ENCODE peak calls at places on chromosome 3, in six cellular contexts. Z is fibroblast of the aortic adventitia, I is mesothelial cell of epicardium, M is Panc1, F is AG04450, R is WTC11. T is an unnamed sample.

GRCh38 chr3:169289303-169289702 is 374.2 kb downstream of the MECOM start:
- DNase-seq in Z (no peak), I (no peak), M (no peak), F (no peak), R (no peak), T (no peak)

GRCh38 chr3:43885908-43886618 is 195.3 kb downstream of the ABHD5 start:
- DNase-seq in Z (no peak), I (no peak), M (no peak), F (no peak), R (no peak), T (no peak)

GRCh38 chr3:190120161-190121060 is at the start of gene P3H2:
- DNase-seq in Z (peak; percentile 84), I (peak; percentile 84), M (no peak), F (peak; percentile 78), R (peak; percentile 84), T (peak; percentile 91)

GRCh38 chr3:107421170-107421792 is 44.0 kb downstream of the CCDC54 start:
- DNase-seq in Z (peak; percentile 78), I (no peak), M (peak; percentile 54), F (no peak), R (no peak), T (no peak)

GRCh38 chr3:23648326-23648964 is 157.3 kb upstream of the UBE2E1 start:
- DNase-seq in Z (peak; percentile 68), I (no peak), M (no peak), F (no peak), R (no peak), T (no peak)

GRCh38 chr3:50658416-50658815 is 16.3 kb upstream of the DOCK3 start:
- DNase-seq in Z (no peak), I (no peak), M (no peak), F (no peak), R (no peak), T (no peak)

GRCh38 chr3:138336454-138336853 is 6.8 kb upstream of the NME9 start:
- DNase-seq in Z (no peak), I (no peak), M (no peak), F (no peak), R (no peak), T (peak; percentile 37)

GRCh38 chr3:69212411-69213160 is 90.2 kb upstream of the LMOD3 start:
- DNase-seq in Z (peak; percentile 41), I (no peak), M (peak; percentile 25), F (no peak), R (no peak), T (no peak)

GRCh38 chr3:97125902-97126499 is 311.6 kb downstream of the EPHA6 start:
- DNase-seq in Z (no peak), I (no peak), M (no peak), F (no peak), R (no peak), T (no peak)

GRCh38 chr3:14494279-14494972 is 45.7 kb downstream of the GRIP2 start:
- DNase-seq in Z (no peak), I (no peak), M (no peak), F (no peak), R (no peak), T (no peak)

GRCh38 chr3:14494973-14495300 is 45.2 kb downstream of the GRIP2 start:
- DNase-seq in Z (no peak), I (no peak), M (no peak), F (no peak), R (no peak), T (no peak)

GRCh38 chr3:14496351-14496750 is 43.8 kb downstream of the GRIP2 start:
- DNase-seq in Z (no peak), I (no peak), M (no peak), F (no peak), R (no peak), T (no peak)

GRCh38 chr3:14492948-14493881 is 46.9 kb downstream of the GRIP2 start:
- DNase-seq in Z (no peak), I (no peak), M (no peak), F (no peak), R (no peak), T (no peak)

DNA sequence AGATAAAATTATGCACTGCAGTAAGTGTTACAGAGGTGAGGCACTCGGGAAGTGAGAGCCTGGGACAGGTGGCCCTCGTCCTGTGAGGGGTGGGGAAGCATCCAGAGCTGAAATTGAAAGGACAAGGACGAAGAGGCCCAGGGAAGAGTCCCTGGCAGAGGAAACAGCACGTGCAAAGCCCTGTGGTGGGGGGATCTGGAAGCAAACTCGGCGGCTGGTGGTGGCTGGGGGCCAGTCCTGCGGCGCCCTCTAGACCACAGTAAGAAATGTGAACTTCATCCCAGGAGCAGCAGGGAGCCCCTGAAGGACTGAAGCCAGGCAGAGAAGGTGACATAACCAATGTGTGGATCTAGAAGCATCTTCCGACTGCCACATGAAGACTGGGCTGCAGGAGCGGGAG is 42.8 kb downstream of the GRIP2 start:
- DNase-seq in Z (no peak), I (no peak), M (no peak), F (no peak), R (peak; percentile 49), T (no peak)
- TF ChIP-seq CTCF in Z (no peak), I (no peak), M (no peak), F (no peak), R (no peak), T (no peak)

DNA sequence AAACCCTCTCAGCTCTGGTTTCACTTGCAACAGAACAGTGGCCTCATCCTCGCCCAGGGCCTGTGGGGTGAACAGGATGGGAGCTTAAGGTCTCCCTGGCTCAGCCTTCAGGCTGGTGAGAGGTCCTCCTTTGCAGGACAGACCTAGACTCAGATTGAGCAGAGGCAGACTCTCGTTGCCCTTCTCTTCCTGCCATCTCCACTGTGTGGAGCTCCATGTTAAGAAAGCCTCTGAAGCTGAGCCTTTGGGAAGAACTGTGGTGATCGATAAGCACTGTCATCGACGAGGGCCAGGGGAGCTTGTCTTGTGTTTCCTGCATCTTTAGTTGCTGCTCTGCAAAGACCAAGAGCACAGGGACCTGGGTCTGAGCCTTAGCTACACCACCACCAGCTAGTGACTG is 37.8 kb upstream of the GRIP2 start:
- DNase-seq in Z (no peak), I (no peak), M (no peak), F (no peak), R (no peak), T (no peak)
- TF ChIP-seq CTCF in Z (no peak), I (no peak), M (no peak), F (no peak), R (no peak), T (no peak)

DNA sequence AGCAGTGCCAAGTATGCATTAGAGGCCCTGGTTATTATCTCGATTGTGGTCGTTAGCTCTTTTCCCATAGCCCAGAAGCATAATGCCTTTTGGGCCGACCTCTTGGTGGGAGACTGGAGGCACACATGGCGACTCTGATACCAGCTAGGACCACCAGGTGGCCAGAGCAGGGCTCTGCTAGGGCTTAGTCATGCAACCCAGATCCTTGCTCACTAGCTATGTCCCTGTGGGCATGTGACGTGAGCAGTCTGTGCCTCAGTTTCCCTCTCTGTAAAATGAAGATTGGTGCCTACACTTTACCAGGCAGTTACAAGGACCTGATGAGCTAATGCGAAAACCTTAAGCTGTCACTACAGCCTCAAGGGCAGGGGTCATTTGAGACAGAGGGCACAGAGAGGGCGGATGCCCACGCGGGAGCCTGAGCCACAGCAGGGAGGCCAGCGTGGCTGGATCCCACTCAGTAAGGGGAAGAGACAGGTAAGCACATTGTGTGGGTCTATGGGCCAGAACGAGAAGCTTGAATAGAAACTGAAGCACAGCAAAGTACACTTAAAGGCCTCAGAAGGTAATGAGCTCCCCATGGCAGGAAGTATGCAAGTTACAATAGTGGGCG is 8.8 kb downstream of the KLF15 start:
- DNase-seq in Z (no peak), I (no peak), M (no peak), F (no peak), R (peak; percentile 50), T (peak; percentile 78)
- TF ChIP-seq CTCF in Z (peak; percentile 26), I (no peak), M (no peak), F (peak; percentile 21), R (no peak), T (no peak)

DNA sequence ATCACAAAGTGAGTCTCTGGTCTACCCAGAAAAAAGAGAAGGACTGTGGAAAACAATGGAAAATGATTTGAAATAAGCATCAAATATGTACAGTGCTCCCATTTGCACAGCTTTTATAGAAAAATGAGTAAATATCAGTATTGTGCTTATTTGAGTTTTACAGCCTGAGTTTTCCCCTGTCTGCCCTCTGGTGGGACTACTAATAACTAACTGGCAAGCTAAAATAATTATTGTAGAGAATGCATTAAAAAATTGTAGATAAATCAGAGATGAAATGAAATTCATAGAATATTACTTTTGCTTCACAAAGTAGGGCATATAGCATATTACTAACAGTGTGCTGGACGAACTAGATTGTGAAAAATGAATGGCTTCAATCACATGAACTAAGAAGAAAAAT is 287.1 kb downstream of the NAALADL2 start:
- DNase-seq in Z (peak; percentile 64), I (no peak), M (no peak), F (peak; percentile 4), R (no peak), T (no peak)
- TF ChIP-seq CTCF in Z (peak; percentile 53), I (no peak), M (peak; percentile 12), F (peak; percentile 67), R (no peak), T (no peak)

DNA sequence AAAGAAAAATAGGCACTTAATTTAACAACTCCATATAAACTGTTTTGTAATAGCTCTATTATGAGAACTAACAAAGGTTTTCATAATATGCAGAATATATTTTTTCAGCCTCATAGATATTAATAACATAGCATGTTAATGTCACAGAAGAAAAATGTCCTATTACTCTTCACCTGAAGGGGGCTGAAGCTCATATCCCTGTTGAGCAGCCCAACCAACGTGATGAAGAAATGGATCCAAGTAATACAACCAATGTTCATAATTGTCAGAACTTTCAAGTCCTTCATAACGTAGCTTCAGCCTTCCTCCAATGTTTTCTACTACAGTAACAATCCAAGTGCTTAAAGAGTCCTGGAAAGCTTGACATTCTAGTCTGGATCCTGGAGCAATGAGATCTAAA is 34.5 kb upstream of the STIMATE start:
- DNase-seq in Z (no peak), I (no peak), M (no peak), F (no peak), R (no peak), T (no peak)
- TF ChIP-seq CTCF in Z (no peak), I (peak; percentile 29), M (no peak), F (no peak), R (no peak), T (no peak)

GRCh38 chr3:42012935-42013651 is 51.2 kb upstream of the ULK4 start:
- DNase-seq in Z (peak; percentile 46), I (peak; percentile 43), M (no peak), F (no peak), R (peak; percentile 63), T (peak; percentile 93)
- TF ChIP-seq CTCF in Z (no peak), I (no peak), M (no peak), F (no peak), R (no peak), T (no peak)

DNA sequence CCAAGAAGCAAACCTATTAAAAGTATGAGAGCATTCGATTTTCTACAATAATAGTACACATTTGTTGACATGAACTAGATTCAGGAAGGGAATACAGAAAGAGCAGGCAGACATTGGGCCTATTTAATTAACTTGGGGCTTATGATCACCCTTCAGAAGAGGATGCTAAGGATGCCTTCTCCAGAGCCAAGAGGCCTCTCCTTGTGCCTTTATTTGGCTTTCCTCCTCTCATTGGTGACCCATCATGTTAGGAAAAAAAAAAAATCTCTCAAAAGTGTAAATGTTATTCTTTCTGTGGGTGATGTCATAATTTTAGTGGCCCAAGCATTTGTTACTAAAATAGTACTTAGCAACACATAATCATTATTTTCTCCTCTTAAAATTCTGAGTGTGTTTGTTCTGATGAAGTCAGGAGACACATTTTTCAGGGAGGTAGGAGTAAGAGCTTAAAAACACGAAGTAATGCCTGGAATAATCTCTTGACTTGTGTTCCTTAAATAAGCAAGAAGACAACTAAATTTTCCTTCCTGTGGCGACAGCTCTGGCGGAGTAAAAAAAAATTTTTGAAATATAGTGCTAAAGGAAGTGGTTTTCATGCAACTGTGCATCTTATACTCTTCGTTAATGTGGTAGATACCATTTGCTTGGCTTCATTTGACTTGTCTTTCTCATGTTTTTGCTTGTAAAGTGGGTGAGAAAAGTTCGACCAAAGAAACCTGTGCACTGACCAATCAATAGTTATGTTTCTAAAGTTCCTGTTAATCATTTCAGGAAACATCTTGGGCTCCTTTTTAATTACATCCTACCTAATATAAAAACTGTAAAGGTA is 11.3 kb upstream of the MBNL1 start:
- DNase-seq in Z (no peak), I (no peak), M (no peak), F (no peak), R (no peak), T (no peak)
- TF ChIP-seq CTCF in Z (no peak), I (no peak), M (no peak), F (no peak), R (no peak), T (no peak)